ENCODE peak calls at places on chromosomes 13 and 19, in six cellular contexts. Z, C, B, J, M and A are unnamed samples.

GRCh38 chr13:41222259-41222852 is 28.0 kb upstream of the KBTBD7 start:
- DNase-seq in Z (peak), C (peak), B (peak), J (peak), M (peak), A (no peak)

GRCh38 chr13:45178349-45179142 is 22.3 kb downstream of the KCTD4 start:
- DNase-seq in Z (no peak), C (no peak), B (no peak), J (no peak), M (no peak), A (no peak)

GRCh38 chr13:98549728-98550317 is 27.1 kb downstream of the STK24 start:
- DNase-seq in Z (no peak), C (no peak), B (no peak), J (no peak), M (no peak), A (no peak)

GRCh38 chr19:35261356-35262100 is 7.2 kb upstream of the USF2 start:
- DNase-seq in Z (no peak), C (no peak), B (peak), J (no peak), M (no peak), A (no peak)

GRCh38 chr13:66617786-66618185 is 612.4 kb downstream of the PCDH9 start:
- DNase-seq in Z (no peak), C (no peak), B (no peak), J (no peak), M (no peak), A (no peak)

GRCh38 chr13:36418022-36418805 is 14.1 kb upstream of the CCNA1 start:
- DNase-seq in Z (no peak), C (no peak), B (peak), J (no peak), M (peak), A (no peak)

GRCh38 chr13:41723136-41723535 is 237.8 kb downstream of the VWA8 start:
- DNase-seq in Z (no peak), C (no peak), B (no peak), J (no peak), M (no peak), A (no peak)

GRCh38 chr13:104315606-104316005 is 1249.4 kb upstream of the SLC10A2 start:
- DNase-seq in Z (no peak), C (no peak), B (no peak), J (no peak), M (no peak), A (no peak)

GRCh38 chr13:48155850-48156249 is 60.9 kb upstream of the MED4 start:
- DNase-seq in Z (no peak), C (no peak), B (peak), J (peak), M (peak), A (no peak)